ENCODE peak calls at places on chromosome 6, in six cellular contexts. X, E, N, V, Y and U are unnamed samples.
A peak's percentile ranks its signal among the peaks of the same experiment; 100 is the strongest.

GRCh38 chr6:17494177-17494576 is 100.8 kb downstream of the CAP2 start:
- DNase-seq in V (peak; percentile 29), E (no peak), X (no peak), Y (no peak), N (no peak), U (no peak)

GRCh38 chr6:160940197-160940596 is 51.4 kb upstream of the MAP3K4 start:
- DNase-seq in E (no peak), V (no peak), N (no peak), Y (no peak), X (no peak), U (no peak)

GRCh38 chr6:41608443-41609151 is 29.7 kb upstream of the MDFI start:
- DNase-seq in Y (no peak), X (no peak), E (no peak), N (no peak), V (no peak), U (no peak)

GRCh38 chr6:109473120-109473519 is 9.9 kb downstream of the ZBTB24 start:
- DNase-seq in X (no peak), N (no peak), Y (no peak), E (no peak), V (no peak), U (no peak)

GRCh38 chr6:32982702-32983492 is 14.5 kb downstream of the BRD2 start:
- DNase-seq in X (no peak), V (no peak), Y (no peak), E (no peak), N (no peak), U (no peak)

GRCh38 chr6:104252276-104252675 is 607.4 kb downstream of the HACE1 start:
- DNase-seq in E (no peak), V (no peak), N (no peak), Y (no peak), X (no peak), U (no peak)

GRCh38 chr6:68728124-68728523 is 93.0 kb downstream of the ADGRB3 start:
- DNase-seq in N (no peak), X (no peak), Y (no peak), V (peak; percentile 11), E (no peak), U (no peak)

GRCh38 chr6:69303382-69303781 is 493.4 kb downstream of the LMBRD1 start:
- DNase-seq in Y (no peak), V (no peak), X (no peak), E (no peak), N (no peak), U (no peak)

GRCh38 chr6:149855040-149855654 is 9.0 kb downstream of the LRP11 start:
- DNase-seq in Y (no peak), N (peak; percentile 71), E (no peak), V (peak; percentile 94), X (no peak), U (no peak)

GRCh38 chr6:14638932-14639875 is 521.6 kb downstream of the CD83 start:
- DNase-seq in Y (no peak), V (peak; percentile 57), E (peak; percentile 52), N (no peak), X (peak; percentile 34), U (peak; percentile 67)

GRCh38 chr6:123926000-123926399 is 122.3 kb downstream of the NKAIN2 start:
- DNase-seq in N (no peak), Y (no peak), X (no peak), E (no peak), V (peak; percentile 57), U (no peak)

GRCh38 chr6:90156861-90157260 is 139.8 kb downstream of the BACH2 start:
- DNase-seq in N (no peak), V (no peak), Y (no peak), X (no peak), E (no peak), U (no peak)

GRCh38 chr6:149095842-149096241 is 221.7 kb upstream of the TAB2 start:
- DNase-seq in X (no peak), Y (no peak), N (no peak), V (no peak), E (no peak), U (no peak)

GRCh38 chr6:34241351-34242215 is 4.9 kb downstream of the HMGA1 start:
- DNase-seq in V (no peak), N (no peak), E (no peak), X (no peak), Y (no peak), U (no peak)

GRCh38 chr6:102766946-102767345 is 1373.4 kb downstream of the GRIK2 start:
- DNase-seq in Y (no peak), X (no peak), V (peak; percentile 41), E (no peak), N (no peak), U (no peak)

GRCh38 chr6:11727995-11728961 is 50.3 kb downstream of the ADTRP start:
- DNase-seq in X (no peak), Y (no peak), V (no peak), N (no peak), E (no peak), U (no peak)

GRCh38 chr6:87737948-87738347 is 35.9 kb upstream of the AKIRIN2 start:
- DNase-seq in Y (no peak), X (no peak), N (no peak), V (no peak), E (no peak), U (no peak)

GRCh38 chr6:138682722-138683521 is 90.6 kb upstream of the CCDC28A start:
- DNase-seq in V (peak; percentile 85), E (no peak), Y (no peak), X (no peak), N (no peak), U (peak; percentile 19)

GRCh38 chr6:3710403-3710802 is 41.1 kb downstream of the PXDC1 start:
- DNase-seq in X (no peak), E (no peak), N (no peak), V (no peak), Y (no peak), U (no peak)

GRCh38 chr6:105619971-105620741 is 217.3 kb upstream of the PREP start:
- DNase-seq in V (no peak), N (no peak), Y (no peak), X (no peak), E (no peak), U (no peak)

GRCh38 chr6:111477481-111477938 is 5.5 kb downstream of the REV3L start:
- DNase-seq in Y (no peak), E (no peak), V (peak; percentile 26), X (no peak), N (no peak), U (no peak)

GRCh38 chr6:132907231-132907630 is 92.9 kb downstream of the RPS12 start:
- DNase-seq in E (no peak), Y (no peak), X (no peak), V (no peak), N (no peak), U (no peak)

GRCh38 chr6:134437376-134437775 is 119.5 kb upstream of the SGK1 start:
- DNase-seq in N (no peak), X (no peak), Y (no peak), E (no peak), V (peak; percentile 53), U (no peak)

GRCh38 chr6:106882133-106882532 is 92.4 kb downstream of the CD24 start:
- DNase-seq in X (no peak), E (no peak), N (no peak), Y (no peak), V (no peak), U (no peak)

GRCh38 chr6:19433101-19433500 is 404.1 kb upstream of the ID4 start:
- DNase-seq in E (no peak), X (no peak), V (no peak), N (no peak), Y (no peak), U (no peak)

GRCh38 chr6:13761361-13762036 is 49.9 kb upstream of the RANBP9 start:
- DNase-seq in E (no peak), Y (peak; percentile 56), N (no peak), V (peak; percentile 43), X (no peak), U (no peak)

GRCh38 chr6:4313044-4313686 is 177.8 kb upstream of the ECI2 start:
- DNase-seq in N (peak; percentile 49), X (peak; percentile 35), Y (peak; percentile 85), V (peak; percentile 96), E (peak; percentile 29), U (no peak)

GRCh38 chr6:106631356-106631755 is 2.0 kb downstream of the QRSL1 start:
- DNase-seq in N (no peak), X (no peak), Y (no peak), E (no peak), V (peak; percentile 16), U (no peak)

GRCh38 chr6:88965691-88966090 is 2.3 kb upstream of the RNGTT start:
- DNase-seq in Y (no peak), X (no peak), V (no peak), E (no peak), N (no peak), U (no peak)
- H3K4me3 ChIP-seq in Y (no peak overlapping the region), X (no peak overlapping the region), V (no peak overlapping the region), E (no peak overlapping the region), N (no peak overlapping the region), U (no peak overlapping the region)

DNA sequence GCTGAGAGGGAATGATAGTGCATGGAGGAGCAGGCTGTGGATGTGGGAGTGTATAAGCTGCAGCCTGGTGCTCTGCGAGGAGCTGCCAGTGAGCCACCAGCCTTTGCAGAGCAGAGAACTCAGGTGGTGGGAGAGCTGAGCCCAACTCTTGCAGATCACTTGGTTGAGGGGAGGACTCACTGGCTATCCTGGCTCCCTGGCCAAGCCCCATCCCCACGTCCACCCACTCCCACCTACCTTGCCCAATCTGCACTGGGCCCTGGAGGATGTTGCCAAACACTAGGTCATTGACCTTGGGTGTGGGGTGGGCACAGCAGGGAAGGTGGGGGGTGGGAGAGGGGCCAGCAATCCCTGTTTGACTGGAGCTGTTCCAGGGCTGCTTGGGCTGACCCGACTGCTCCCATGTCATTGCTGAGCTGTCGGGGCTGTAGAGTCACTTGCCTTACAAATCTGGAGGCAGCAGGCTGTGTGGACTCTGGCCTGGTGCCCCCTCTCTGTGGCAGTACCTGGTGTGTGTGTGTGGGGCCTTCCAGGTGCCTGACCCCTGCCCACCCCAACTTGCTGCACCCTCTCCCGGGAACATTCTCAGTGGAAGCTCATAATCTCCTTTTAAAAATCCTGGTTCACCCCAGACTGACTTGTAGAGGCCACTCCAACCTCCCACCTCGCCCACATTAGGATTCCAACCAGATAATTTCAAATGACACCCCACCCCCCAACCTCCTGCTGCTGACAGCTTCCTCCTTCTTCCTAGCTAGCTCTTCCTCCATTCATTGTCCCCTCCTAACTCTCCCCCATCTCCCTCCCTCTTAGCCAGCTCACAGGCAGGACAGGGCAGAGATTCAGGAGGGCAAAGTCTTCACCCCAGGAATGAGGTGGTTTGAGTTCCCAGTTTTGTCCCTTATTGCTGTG is 162.3 kb downstream of the MRPL14 start:
- DNase-seq in N (no peak), Y (no peak), E (no peak), X (no peak), V (no peak), U (no peak)
- H3K27me3 ChIP-seq in N (no peaks in the 10 kb centered on the region), Y (peaks cover 2% of the 10 kb centered on the region), E (no peaks in the 10 kb centered on the region), X (no peaks in the 10 kb centered on the region), V (no peaks in the 10 kb centered on the region), U (no peaks in the 10 kb centered on the region)

DNA sequence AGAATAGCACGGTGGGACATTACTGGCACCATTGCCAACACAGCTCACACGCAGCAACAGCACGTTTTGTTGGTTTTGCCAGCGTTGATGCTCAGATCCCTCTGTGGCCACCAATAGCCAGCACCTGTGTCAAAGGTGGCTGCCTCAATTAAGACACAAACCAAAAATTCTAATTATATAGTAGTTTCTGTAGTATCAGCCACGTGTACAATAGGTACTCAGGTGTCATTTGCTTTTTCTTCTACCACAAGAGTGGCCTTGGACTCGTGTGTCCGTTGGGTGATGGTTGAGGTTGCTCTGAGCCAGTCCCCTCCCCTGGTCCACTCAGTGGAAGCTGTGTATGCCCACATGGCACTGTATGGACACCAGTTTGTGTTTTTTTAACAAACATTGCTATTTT is 105.1 kb downstream of the CARMIL1 start:
- DNase-seq in X (no peak), V (no peak), Y (no peak), E (no peak), N (no peak), U (no peak)
- H3K36me3 ChIP-seq in X (no peaks in the 10 kb centered on the region), V (no peaks in the 10 kb centered on the region), Y (no peaks in the 10 kb centered on the region), E (no peaks in the 10 kb centered on the region), N (no peaks in the 10 kb centered on the region), U (no peaks in the 10 kb centered on the region)

GRCh38 chr6:118187568-118188164 is 280.6 kb downstream of the SLC35F1 start:
- DNase-seq in V (peak; percentile 88), N (no peak), X (peak; percentile 31), E (no peak), Y (no peak), U (no peak)
- H3K4me3 ChIP-seq in V (no peak overlapping the region), N (no peak overlapping the region), X (peak overlapping the region; percentile 10), E (no peak overlapping the region), Y (no peak overlapping the region), U (no peak overlapping the region)